ENCODE peak calls at places on chromosomes 3 and 15, in five cellular contexts. K, S, G, Y and I are unnamed samples.

GRCh38 chr3:50467932-50468331 is 35.5 kb downstream of the CACNA2D2 start:
- DNase-seq in Y (no peak), K (no peak), S (no peak), G (no peak), I (no peak)

GRCh38 chr3:134370611-134371451 is 3.4 kb downstream of the AMOTL2 start:
- DNase-seq in K (no peak), Y (no peak), S (no peak), G (no peak), I (no peak)

GRCh38 chr3:128487813-128488635 is 5.0 kb downstream of the GATA2 start:
- DNase-seq in S (no peak), K (peak; percentile 41), Y (no peak), G (no peak), I (no peak)

GRCh38 chr3:101069796-101070195 is 76.6 kb upstream of the ABI3BP start:
- DNase-seq in K (no peak), G (no peak), Y (no peak), S (no peak), I (no peak)

GRCh38 chr15:73873889-73874511 is 636 bp downstream of the TBC1D21 start:
- DNase-seq in Y (no peak), S (peak; percentile 20), G (no peak), K (no peak), I (peak; percentile 22)

GRCh38 chr3:160448845-160449659 is 534 bp downstream of the TRIM59 start:
- DNase-seq in Y (no peak), K (no peak), G (no peak), S (peak; percentile 13), I (peak; percentile 4)

GRCh38 chr3:14950274-14950673 is 2.9 kb downstream of the NR2C2 start:
- DNase-seq in Y (no peak), G (no peak), S (no peak), K (no peak), I (no peak)

GRCh38 chr3:142897807-142898206 is 8.9 kb upstream of the PCOLCE2 start:
- DNase-seq in S (no peak), Y (no peak), K (no peak), G (no peak), I (no peak)

GRCh38 chr15:99537344-99537743 is 28.4 kb upstream of the MEF2A start:
- DNase-seq in K (no peak), S (no peak), Y (no peak), G (no peak), I (no peak)

GRCh38 chr15:64443747-64444621 is 16.4 kb upstream of the ZNF609 start:
- DNase-seq in Y (no peak), S (no peak), K (no peak), G (no peak), I (no peak)

GRCh38 chr3:134150476-134150875 is 100.2 kb downstream of the RYK start:
- DNase-seq in Y (no peak), K (no peak), S (no peak), G (no peak), I (no peak)

GRCh38 chr3:127710473-127710941 is 37.8 kb downstream of the ABTB1 start:
- DNase-seq in G (no peak), Y (no peak), K (no peak), S (no peak), I (no peak)

GRCh38 chr3:45568848-45569247 is 25.7 kb upstream of the LIMD1 start:
- DNase-seq in Y (no peak), G (no peak), K (no peak), S (no peak), I (no peak)

GRCh38 chr3:183871541-183871940 is 13.1 kb downstream of the PARL start:
- DNase-seq in K (no peak), S (no peak), Y (no peak), G (no peak), I (no peak)

GRCh38 chr3:126151562-126152302 is 28.7 kb downstream of the ALDH1L1 start:
- DNase-seq in S (no peak), Y (no peak), G (peak; percentile 8), K (no peak), I (no peak)

GRCh38 chr3:178736300-178736699 is 200.1 kb downstream of the KCNMB2 start:
- DNase-seq in S (no peak), G (no peak), Y (no peak), K (no peak), I (no peak)